ENCODE peak calls at places on chromosome 21, in four cellular contexts. Z is ovary, R is stomach, T is HepG2. I is an unnamed sample.

GRCh38 chr21:38438476-38438893 is 59.8 kb downstream of the ERG start:
- DNase-seq in Z (peak; percentile 63), T (no peak), R (no peak), I (no peak)

GRCh38 chr21:46298083-46298412 is 11.9 kb downstream of the YBEY start:
- DNase-seq in Z (no peak), T (no peak), R (no peak), I (no peak)

GRCh38 chr21:17903929-17904639 is 84.9 kb upstream of the C21orf91 start:
- DNase-seq in R (no peak), T (no peak), Z (no peak), I (no peak)

GRCh38 chr21:37346841-37347430 is 19.6 kb upstream of the DYRK1A start:
- DNase-seq in T (no peak), Z (no peak), R (no peak), I (no peak)

GRCh38 chr21:37220433-37220980 is 46.6 kb downstream of the VPS26C start:
- DNase-seq in T (peak; percentile 48), R (no peak), Z (no peak), I (peak; percentile 50)

GRCh38 chr21:35529141-35529863 is 480.2 kb upstream of the RUNX1 start:
- DNase-seq in R (no peak), Z (no peak), T (no peak), I (no peak)

GRCh38 chr21:46294647-46295176 is 8.6 kb downstream of the YBEY start:
- DNase-seq in T (no peak), R (no peak), Z (no peak), I (peak; percentile 67)

GRCh38 chr21:15330872-15331271 is 266.1 kb upstream of the NRIP1 start:
- DNase-seq in R (no peak), Z (no peak), T (no peak), I (no peak)

GRCh38 chr21:28832013-28832714 is 160.5 kb downstream of the LTN1 start:
- DNase-seq in Z (no peak), T (peak; percentile 5), R (no peak), I (no peak)

GRCh38 chr21:14273736-14274538 is 58.0 kb downstream of the RBM11 start:
- DNase-seq in T (no peak), Z (peak; percentile 8), R (peak; percentile 44), I (no peak)

GRCh38 chr21:21096956-21097355 is 98.7 kb downstream of the NCAM2 start:
- DNase-seq in Z (no peak), T (no peak), R (no peak), I (no peak)

GRCh38 chr21:19648376-19648775 is 1244.8 kb upstream of the TMPRSS15 start:
- DNase-seq in T (no peak), Z (no peak), R (no peak), I (no peak)

GRCh38 chr21:37455504-37455911 is 88.9 kb downstream of the DYRK1A start:
- DNase-seq in R (no peak), Z (no peak), T (no peak), I (no peak)

DNA sequence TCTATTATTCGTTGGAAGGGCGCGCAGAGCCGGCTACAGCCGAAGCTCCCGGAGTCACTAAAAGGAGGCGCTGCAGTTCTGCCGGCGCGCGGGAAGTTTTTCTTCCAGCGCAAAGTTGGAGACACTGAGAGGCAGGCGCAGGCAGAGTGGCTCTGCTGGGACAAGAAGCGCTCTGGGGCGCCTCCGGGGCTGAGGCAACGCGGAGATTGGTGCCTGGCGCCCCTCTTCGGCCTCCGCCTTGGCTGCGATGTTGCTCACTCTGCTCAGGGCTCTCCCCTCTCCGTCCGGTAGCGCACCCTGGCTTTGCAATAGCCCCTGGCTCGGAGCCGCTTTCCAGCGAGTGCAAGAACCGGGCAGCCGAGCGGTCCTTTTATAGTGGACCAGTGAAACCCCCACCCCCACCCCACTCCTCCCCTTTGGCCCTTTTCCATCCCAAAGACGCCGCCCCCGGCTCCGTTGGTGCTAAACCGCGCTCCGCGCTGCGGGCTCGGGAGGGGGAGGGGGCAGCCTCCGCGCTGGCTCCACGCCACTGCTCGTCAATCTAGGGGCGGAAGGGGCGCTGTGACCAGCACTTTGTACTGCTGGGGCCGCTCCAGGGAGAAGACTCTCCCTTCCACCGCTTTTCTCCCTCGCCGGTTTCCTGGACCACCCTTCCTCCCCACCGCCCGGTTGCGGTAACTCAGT is at the start of gene ADAMTS1:
- DNase-seq in T (peak; percentile 4), R (peak; percentile 71), Z (peak; percentile 97), I (peak; percentile 53)
- TF ChIP-seq POLR2A in T (no peak), R (peak; percentile 40), Z (peak; percentile 96), I (peak; percentile 99)

DNA sequence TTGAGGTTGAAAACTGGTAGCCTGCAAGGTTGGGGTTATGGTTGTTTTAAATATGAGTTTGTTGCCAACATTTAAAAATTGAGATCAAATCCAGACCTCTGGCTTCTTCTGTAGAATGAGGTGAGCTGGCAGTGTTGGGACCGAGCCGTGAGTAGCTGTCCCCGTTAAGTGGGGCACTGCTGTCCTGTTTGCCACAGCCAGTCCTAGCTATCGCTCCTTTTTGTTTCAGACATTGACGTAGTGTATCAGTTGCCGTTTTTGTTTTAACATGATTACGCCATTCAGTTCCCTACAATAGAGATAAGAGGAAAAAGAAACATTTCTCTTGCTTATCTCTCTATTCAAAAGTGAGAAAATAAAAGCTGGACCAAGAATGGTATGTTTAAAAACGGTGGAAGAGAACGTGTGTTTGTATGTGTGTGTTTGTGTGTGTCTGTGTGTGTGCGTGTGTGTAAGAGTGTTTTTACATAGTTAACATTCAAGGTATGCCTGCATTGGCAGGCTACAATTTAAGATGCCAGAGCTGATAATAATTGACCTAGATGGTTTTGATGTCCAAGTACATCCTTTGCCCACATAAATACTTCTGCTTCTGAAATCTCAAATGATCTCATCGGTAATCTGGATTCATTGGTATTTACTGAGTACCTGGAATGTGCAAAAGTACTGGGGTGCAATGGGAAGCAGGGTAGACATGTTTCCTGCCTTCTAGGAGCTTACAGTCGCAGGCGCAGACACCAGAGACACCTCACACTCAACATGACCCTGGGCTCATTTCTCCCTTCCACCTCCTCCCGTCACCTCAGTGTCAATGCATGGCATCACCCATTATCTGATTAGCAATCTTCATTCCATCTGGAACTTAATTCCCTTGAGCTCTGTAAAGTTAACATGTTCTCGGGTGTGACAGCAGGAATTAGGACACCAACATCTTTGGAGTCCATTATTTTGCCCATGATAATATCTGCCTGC is 65.8 kb downstream of the HUNK start:
- DNase-seq in Z (no peak), T (no peak), R (no peak), I (no peak)
- TF ChIP-seq POLR2A in Z (no peak), T (no peak), R (no peak), I (no peak)

DNA sequence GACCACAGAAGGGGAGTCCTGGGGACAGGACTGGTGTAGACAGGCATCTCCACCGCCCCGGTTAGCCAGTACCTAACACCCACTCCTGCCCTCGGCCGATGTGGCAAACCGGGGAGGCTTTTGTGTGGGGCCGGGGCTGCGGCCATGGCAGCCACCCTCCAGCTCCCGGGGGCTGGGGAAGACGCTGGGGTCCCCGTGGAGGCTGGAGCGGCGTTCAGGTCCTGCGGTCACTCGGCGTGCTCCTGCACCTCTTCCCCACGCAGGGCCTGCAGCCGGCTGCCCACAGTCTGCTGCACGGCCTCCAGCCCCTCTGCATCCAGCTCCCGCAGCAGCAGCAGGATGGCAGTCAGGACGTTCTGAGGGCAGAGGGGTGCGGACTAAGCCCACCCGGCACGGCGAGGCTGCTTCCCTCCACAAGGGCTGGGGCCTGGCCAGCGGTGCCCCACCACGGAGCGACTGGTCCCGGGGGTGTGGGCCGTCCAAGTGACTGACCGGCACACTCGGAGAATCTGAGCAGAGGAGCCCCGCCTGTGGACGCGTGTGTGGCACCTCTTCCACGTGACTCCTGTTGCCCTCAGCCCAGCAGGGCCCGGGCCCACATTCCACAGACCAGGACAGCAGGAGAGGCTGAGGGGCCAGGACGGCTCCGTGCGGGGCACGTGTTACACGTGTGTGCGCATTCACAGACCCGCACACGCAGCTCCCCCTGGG is 9.1 kb downstream of the CFAP410 start:
- DNase-seq in Z (no peak), T (no peak), R (no peak), I (no peak)
- TF ChIP-seq POLR2A in Z (no peak), T (no peak), R (no peak), I (no peak)

DNA sequence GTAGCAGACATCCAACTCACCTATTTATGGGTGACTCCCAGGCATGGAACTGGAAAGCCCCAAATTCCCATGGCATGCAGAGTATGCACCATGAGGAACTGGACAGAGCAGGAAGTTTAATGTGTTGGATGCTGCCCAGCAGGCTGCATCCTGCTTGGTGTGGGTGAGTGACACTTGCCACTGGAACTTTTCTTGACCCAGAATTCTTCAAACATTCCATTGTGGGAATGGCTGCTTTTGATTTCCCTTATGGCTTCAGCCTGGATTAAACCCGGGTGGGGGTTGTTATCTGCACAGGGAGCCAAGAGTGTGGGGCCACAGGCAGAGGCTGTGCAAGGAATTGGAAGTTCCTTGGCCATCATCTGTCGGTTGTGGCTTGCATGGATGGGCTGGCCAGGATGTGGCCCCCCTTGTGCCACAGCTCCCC is 26.9 kb upstream of the BACE2 start:
- DNase-seq in Z (no peak), R (no peak), T (no peak), I (no peak)
- TF ChIP-seq POLR2A in Z (no peak), R (no peak), T (no peak), I (peak; percentile 13)

GRCh38 chr21:45225741-45226327 is 61.9 kb downstream of the POFUT2 start:
- DNase-seq in Z (no peak), T (no peak), R (no peak), I (no peak)
- TF ChIP-seq POLR2A in Z (no peak), T (no peak), R (no peak), I (no peak)

GRCh38 chr21:42218836-42219605 is at the start of gene ABCG1:
- DNase-seq in R (peak; percentile 70), Z (no peak), T (no peak), I (no peak)
- TF ChIP-seq POLR2A in R (no peak), Z (no peak), T (no peak), I (no peak)

GRCh38 chr21:33902349-33902748 is 13.3 kb downstream of the ATP5PO start:
- DNase-seq in T (no peak), R (no peak), Z (no peak), I (no peak)

GRCh38 chr21:33899199-33899598 is 16.4 kb downstream of the ATP5PO start:
- DNase-seq in R (no peak), T (no peak), Z (no peak), I (no peak)

GRCh38 chr21:33898546-33898945 is 17.1 kb downstream of the ATP5PO start:
- DNase-seq in R (no peak), Z (no peak), T (no peak), I (no peak)

GRCh38 chr21:33904041-33904440 is 11.6 kb downstream of the ATP5PO start:
- DNase-seq in T (no peak), R (no peak), Z (peak; percentile 56), I (no peak)

GRCh38 chr21:33901421-33902288 is 13.9 kb downstream of the ATP5PO start:
- DNase-seq in T (peak; percentile 20), Z (no peak), R (no peak), I (peak; percentile 66)
- TF ChIP-seq POLR2A in T (no peak), Z (no peak), R (no peak), I (no peak)

I was measured in H54.